ENCODE peak calls at places on chromosomes 5 and 9, in ten cellular contexts. V is H9, P is GM12878, U is HCT116, Y is HepG2, O is GM23248, W is fibroblast of lung, N is neural progenitor cell, Q is neuronal stem cell, I is H1. E is an unnamed sample. For H3K4me1, the result is how much of the 10 kb centered on the place peaks cover.

GRCh38 chr5:18113724-18114123 is 479.5 kb downstream of the TAF11L14 start:
- DNase-seq in V (no peak), P (no peak), U (no peak), Y (no peak), O (peak), W (peak), N (peak), Q (no peak), I (no peak), E (no peak)

GRCh38 chr9:121750259-121750714 is 98.9 kb downstream of the DAB2IP start:
- DNase-seq in V (no peak), P (no peak), U (no peak), Y (no peak), O (no peak), W (no peak), N (peak), Q (no peak), I (no peak), E (no peak)

GRCh38 chr5:132263548-132264261 is 6.2 kb downstream of the PDLIM4 start:
- DNase-seq in V (peak), P (no peak), U (no peak), Y (no peak), O (peak), W (peak), N (no peak), Q (no peak), I (peak), E (peak)

GRCh38 chr5:171494452-171495121 is 75.1 kb downstream of the FGF18 start:
- DNase-seq in V (peak), P (no peak), U (peak), Y (peak), O (peak), W (peak), N (peak), Q (peak), I (peak), E (peak)

GRCh38 chr5:53095931-53096525 is 13.5 kb downstream of the MOCS2 start:
- DNase-seq in V (peak), P (peak), U (peak), Y (peak), O (peak), W (peak), N (peak), Q (peak), I (peak), E (no peak)

GRCh38 chr9:88216132-88216995 is 78.1 kb upstream of the SPATA31C2 start:
- DNase-seq in V (no peak), P (no peak), U (no peak), Y (no peak), O (no peak), W (no peak), N (no peak), Q (no peak), I (no peak), E (no peak)

GRCh38 chr9:124126571-124127289 is 115.2 kb downstream of the LHX2 start:
- DNase-seq in V (peak), P (peak), U (peak), Y (peak), O (peak), W (peak), N (peak), Q (peak), I (peak), E (peak)

GRCh38 chr9:4618700-4619099 is 43.4 kb upstream of the PLPP6 start:
- DNase-seq in V (no peak), P (no peak), U (no peak), Y (no peak), O (no peak), W (no peak), N (no peak), Q (no peak), I (no peak), E (no peak)

GRCh38 chr9:117737721-117738226 is 33.6 kb downstream of the TLR4 start:
- DNase-seq in V (no peak), P (no peak), U (no peak), Y (no peak), O (peak), W (no peak), N (peak), Q (no peak), I (no peak), E (no peak)

GRCh38 chr5:38423536-38424178 is 132.8 kb downstream of the LIFR start:
- DNase-seq in V (no peak), P (no peak), U (no peak), Y (no peak), O (no peak), W (peak), N (no peak), Q (no peak), I (no peak), E (no peak)

GRCh38 chr5:150082364-150082763 is 4.0 kb downstream of the CSF1R start:
- DNase-seq in V (no peak), P (no peak), U (no peak), Y (no peak), O (no peak), W (no peak), N (no peak), Q (no peak), I (no peak), E (no peak)

GRCh38 chr5:88883059-88883565 is at the start of gene MEF2C:
- DNase-seq in V (peak), P (no peak), U (peak), Y (no peak), O (peak), W (peak), N (peak), Q (peak), I (peak), E (peak)

GRCh38 chr5:139232161-139232724 is 34.1 kb upstream of the SIL1 start:
- DNase-seq in V (no peak), P (peak), U (no peak), Y (no peak), O (peak), W (peak), N (no peak), Q (no peak), I (no peak), E (no peak)

GRCh38 chr9:115118471-115119156 is 657 bp upstream of the TNC start:
- DNase-seq in V (peak), P (no peak), U (peak), Y (no peak), O (peak), W (peak), N (peak), Q (peak), I (peak), E (peak)

GRCh38 chr9:36191290-36191645 is 547 bp downstream of the CLTA start:
- DNase-seq in V (no peak), P (no peak), U (no peak), Y (no peak), O (peak), W (no peak), N (peak), Q (no peak), I (no peak), E (no peak)

GRCh38 chr9:87801013-87801412 is 75.1 kb downstream of the CTSL start:
- DNase-seq in V (no peak), P (no peak), U (no peak), Y (no peak), O (no peak), W (no peak), N (no peak), Q (no peak), I (no peak), E (no peak)

GRCh38 chr5:157915638-157916037 is 56.7 kb upstream of the CLINT1 start:
- DNase-seq in V (no peak), P (no peak), U (no peak), Y (peak), O (no peak), W (peak), N (no peak), Q (no peak), I (no peak), E (peak)

GRCh38 chr5:151151263-151151660 is 6.3 kb downstream of the ANXA6 start:
- DNase-seq in V (no peak), P (no peak), U (no peak), Y (no peak), O (no peak), W (no peak), N (no peak), Q (no peak), I (no peak), E (no peak)

GRCh38 chr5:149636861-149637246 is 55.6 kb downstream of the ARHGEF37 start:
- DNase-seq in V (peak), P (no peak), U (peak), Y (peak), O (peak), W (peak), N (peak), Q (peak), I (peak), E (peak)

GRCh38 chr5:160565376-160565775 is 143.7 kb downstream of the PTTG1 start:
- DNase-seq in V (no peak), P (no peak), U (no peak), Y (no peak), O (no peak), W (no peak), N (no peak), Q (no peak), I (no peak), E (no peak)

GRCh38 chr9:28764532-28764931 is 1191.3 kb upstream of the C9orf72 start:
- DNase-seq in V (no peak), P (no peak), U (no peak), Y (no peak), O (no peak), W (no peak), N (no peak), Q (no peak), I (no peak), E (no peak)

GRCh38 chr5:135317286-135317685 is 81.7 kb downstream of the MACROH2A1 start:
- DNase-seq in V (peak), P (no peak), U (no peak), Y (no peak), O (no peak), W (no peak), N (no peak), Q (no peak), I (peak), E (no peak)

GRCh38 chr9:129884220-129885017 is 49.2 kb downstream of the USP20 start:
- DNase-seq in V (peak), P (peak), U (peak), Y (peak), O (peak), W (peak), N (peak), Q (peak), I (peak), E (peak)
- H3K4me1 ChIP-seq in V (under half), P (half or more), U (under half), Y (under half), O (under half), W (under half), N (under half), Q (under half), I (under half), E (under half)

GRCh38 chr9:135268981-135269380 is 181.5 kb downstream of the OLFM1 start:
- DNase-seq in V (no peak), P (no peak), U (no peak), Y (no peak), O (no peak), W (no peak), N (no peak), Q (no peak), I (no peak), E (no peak)

GRCh38 chr9:135273077-135273476 is 185.6 kb downstream of the OLFM1 start:
- DNase-seq in V (no peak), P (no peak), U (no peak), Y (no peak), O (no peak), W (no peak), N (no peak), Q (no peak), I (no peak), E (no peak)

GRCh38 chr9:135267410-135267809 is 179.9 kb downstream of the OLFM1 start:
- DNase-seq in V (no peak), P (no peak), U (no peak), Y (peak), O (no peak), W (no peak), N (no peak), Q (no peak), I (no peak), E (no peak)

GRCh38 chr9:135272608-135273007 is 185.1 kb downstream of the OLFM1 start:
- DNase-seq in V (no peak), P (no peak), U (no peak), Y (no peak), O (no peak), W (no peak), N (no peak), Q (no peak), I (no peak), E (no peak)

GRCh38 chr9:135269912-135270630 is 182.6 kb downstream of the OLFM1 start:
- DNase-seq in V (no peak), P (no peak), U (no peak), Y (no peak), O (no peak), W (no peak), N (no peak), Q (no peak), I (no peak), E (no peak)
- H3K9ac ChIP-seq in V (no peak), P (no peak), U (no peak), Y (no peak), O (no peak), W (no peak), N (no peak), Q (peak), I (no peak), E (no peak)

DNA sequence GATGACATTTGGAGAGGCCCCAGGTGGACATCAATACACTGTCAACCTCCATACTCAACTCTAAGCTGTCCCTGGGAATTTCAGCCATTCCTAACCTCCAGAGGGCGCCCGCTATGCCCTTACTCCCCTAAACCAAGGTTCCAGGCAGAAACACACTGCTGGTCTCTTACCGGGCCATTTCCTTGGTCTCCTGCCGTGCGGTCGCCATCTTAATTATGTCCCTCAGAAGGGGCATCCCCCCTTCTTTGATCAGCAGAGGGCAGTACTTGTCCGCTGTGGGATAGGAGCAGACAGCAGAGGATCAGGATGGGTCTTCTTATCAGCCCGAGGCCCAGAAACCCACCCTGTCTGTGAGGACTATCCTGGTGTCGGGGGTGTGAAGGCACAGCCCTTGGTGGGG is 9.3 kb upstream of the ZDHHC12 start:
- DNase-seq in V (peak), P (no peak), U (peak), Y (peak), O (peak), W (peak), N (peak), Q (peak), I (peak), E (peak)
- H3K27ac ChIP-seq in V (no peak), P (no peak), U (peak), Y (peak), O (no peak), W (no peak), N (no peak), Q (peak), I (no peak), E (peak)

GRCh38 chr5:119383008-119383407 is 27.2 kb downstream of the TNFAIP8 start:
- DNase-seq in V (no peak), P (no peak), U (no peak), Y (no peak), O (no peak), W (no peak), N (no peak), Q (no peak), I (no peak), E (no peak)

GRCh38 chr5:119379096-119379495 is 23.3 kb downstream of the TNFAIP8 start:
- DNase-seq in V (no peak), P (no peak), U (no peak), Y (no peak), O (no peak), W (no peak), N (no peak), Q (no peak), I (no peak), E (no peak)

GRCh38 chr5:119379929-119380328 is 24.1 kb downstream of the TNFAIP8 start:
- DNase-seq in V (no peak), P (no peak), U (no peak), Y (no peak), O (no peak), W (no peak), N (no peak), Q (no peak), I (no peak), E (no peak)

GRCh38 chr5:119385136-119386128 is 29.6 kb downstream of the TNFAIP8 start:
- DNase-seq in V (no peak), P (no peak), U (no peak), Y (no peak), O (no peak), W (no peak), N (no peak), Q (no peak), I (no peak), E (no peak)

GRCh38 chr5:119382167-119382566 is 26.3 kb downstream of the TNFAIP8 start:
- DNase-seq in V (no peak), P (no peak), U (no peak), Y (no peak), O (no peak), W (peak), N (no peak), Q (no peak), I (no peak), E (no peak)
- H3K4me1 ChIP-seq in V (under half), P (under half), U (under half), Y (under half), O (under half), W (under half), N (under half), Q (under half), I (under half), E (under half)

DNA sequence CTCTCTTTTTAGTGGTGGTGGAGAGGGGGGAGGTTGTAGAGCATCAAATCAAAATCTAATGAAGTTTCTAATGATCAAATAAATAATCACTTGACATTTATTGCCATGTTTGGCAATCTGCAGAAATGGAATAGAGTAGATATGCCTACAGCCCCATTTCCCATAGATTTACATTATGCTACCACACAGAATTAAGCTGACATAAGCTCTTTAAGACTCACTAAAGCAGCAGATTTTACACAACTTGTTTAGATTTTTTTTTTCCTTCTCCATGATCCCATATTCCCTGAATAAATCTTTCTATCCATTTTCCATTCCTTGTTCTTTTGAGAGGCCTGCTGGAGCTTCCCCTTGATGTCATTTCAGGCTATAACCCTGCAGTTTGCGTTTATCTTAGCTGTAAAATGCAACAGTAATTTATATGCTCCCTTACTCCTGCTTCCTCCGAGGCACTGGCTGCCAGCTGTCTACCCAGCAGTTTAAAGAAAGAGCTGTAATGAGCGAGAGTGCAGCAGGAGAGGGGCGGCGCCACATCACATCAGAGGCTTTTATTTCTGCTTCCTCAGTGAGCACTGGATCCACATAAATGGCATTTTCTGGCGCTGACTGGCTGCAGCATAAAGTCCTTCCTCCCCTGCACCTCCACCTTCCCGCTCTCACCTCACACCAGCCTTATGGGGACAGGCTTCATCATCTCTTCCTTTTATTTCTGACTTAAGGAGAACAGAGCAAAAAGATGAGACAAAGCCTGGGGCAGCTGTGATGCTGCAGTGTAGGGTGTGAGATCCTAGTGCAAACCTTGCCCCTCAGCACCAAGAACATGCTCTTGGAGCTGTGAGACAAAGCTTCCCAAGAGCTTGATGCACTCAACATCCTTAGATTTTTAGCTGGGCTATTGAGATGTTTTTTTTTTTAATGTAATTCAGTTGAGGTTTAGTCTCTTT is 829.4 kb upstream of the ZNF608 start:
- DNase-seq in V (peak), P (no peak), U (no peak), Y (no peak), O (no peak), W (peak), N (peak), Q (peak), I (peak), E (no peak)
- H3K9ac ChIP-seq in V (no peak), P (no peak), U (no peak), Y (no peak), O (no peak), W (no peak), N (no peak), Q (no peak), I (no peak), E (no peak)

DNA sequence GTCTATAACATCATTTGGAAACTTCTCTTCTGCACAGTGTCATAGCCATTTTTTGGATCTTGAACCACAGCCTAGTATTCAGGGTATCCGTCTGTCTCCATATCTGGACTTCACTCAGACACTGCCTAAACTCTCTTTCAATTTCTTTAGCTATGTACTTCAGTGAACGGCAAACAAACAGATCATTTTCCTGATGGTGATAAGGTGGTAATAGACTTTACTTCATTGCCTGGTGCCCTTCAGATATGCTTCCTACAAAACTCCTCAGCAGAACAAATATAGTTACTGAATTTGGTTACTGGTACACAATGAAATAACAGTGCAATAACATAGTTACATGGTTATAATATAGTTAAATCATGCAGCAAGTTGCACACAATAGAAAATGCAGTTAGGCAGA is 348.2 kb downstream of the ZSWIM6 start:
- DNase-seq in V (no peak), P (no peak), U (no peak), Y (no peak), O (no peak), W (no peak), N (no peak), Q (no peak), I (no peak), E (no peak)
- H3K27ac ChIP-seq in V (no peak), P (no peak), U (no peak), Y (no peak), O (no peak), W (no peak), N (no peak), Q (no peak), I (no peak), E (no peak)

GRCh38 chr9:77944556-77945261 is 86.9 kb downstream of the GNAQ start:
- DNase-seq in V (no peak), P (no peak), U (no peak), Y (no peak), O (no peak), W (no peak), N (peak), Q (peak), I (no peak), E (no peak)

GRCh38 chr9:77945798-77946197 is 85.8 kb downstream of the GNAQ start:
- DNase-seq in V (no peak), P (no peak), U (no peak), Y (no peak), O (peak), W (peak), N (no peak), Q (no peak), I (no peak), E (peak)

GRCh38 chr9:77943053-77943452 is 88.6 kb downstream of the GNAQ start:
- DNase-seq in V (no peak), P (no peak), U (no peak), Y (no peak), O (peak), W (no peak), N (no peak), Q (no peak), I (no peak), E (no peak)

GRCh38 chr9:77951369-77951768 is 80.2 kb downstream of the GNAQ start:
- DNase-seq in V (no peak), P (no peak), U (no peak), Y (no peak), O (no peak), W (no peak), N (no peak), Q (no peak), I (no peak), E (no peak)

DNA sequence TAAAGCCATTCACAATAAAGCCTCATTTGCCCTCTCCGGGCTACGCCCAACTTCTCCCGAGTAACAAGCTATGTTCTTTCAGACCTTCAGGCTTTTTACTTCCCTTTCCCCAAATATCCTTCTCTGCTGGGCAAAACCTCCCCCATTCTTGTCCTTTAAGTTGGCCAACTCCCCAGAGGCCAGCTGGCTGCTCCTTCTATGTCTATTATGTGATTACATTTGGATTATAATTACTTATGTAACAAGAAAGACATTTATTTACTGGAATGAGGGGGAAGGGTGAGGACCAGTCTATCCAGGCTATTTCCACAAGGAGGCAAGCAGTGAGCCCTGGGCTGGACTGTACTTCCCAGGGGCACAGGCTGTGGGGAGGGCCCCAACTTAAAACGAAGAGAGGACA is 84.6 kb downstream of the GNAQ start:
- DNase-seq in V (no peak), P (no peak), U (no peak), Y (no peak), O (no peak), W (peak), N (no peak), Q (no peak), I (no peak), E (no peak)
- H3K4me1 ChIP-seq in V (under half), P (under half), U (under half), Y (under half), O (under half), W (under half), N (under half), Q (under half), I (under half), E (under half)